ENCODE peak calls at places on chromosome 10, in seven cellular contexts. One of them, this sample, is unnamed.

GRCh38 chr10:16789266-16789665 is 28.0 kb downstream of the RSU1 start:
- DNase-seq in glutamatergic neuron: no peak
- DNase-seq in choroid plexus epithelial cell: no peak
- DNase-seq in A549: no peak
- DNase-seq in CD8-positive, alpha-beta T cell: no peak
- DNase-seq in PC-3: no peak
- DNase-seq in GM23338: no peak
- DNase-seq in this sample: no peak

GRCh38 chr10:11245510-11245909 is 227.8 kb downstream of the CELF2 start:
- DNase-seq in glutamatergic neuron: no peak
- DNase-seq in choroid plexus epithelial cell: no peak
- DNase-seq in A549: no peak
- DNase-seq in CD8-positive, alpha-beta T cell: no peak
- DNase-seq in PC-3: no peak
- DNase-seq in GM23338: no peak
- DNase-seq in this sample: no peak

GRCh38 chr10:28241766-28242399 is 61.0 kb downstream of the MPP7 start:
- DNase-seq in glutamatergic neuron: peak
- DNase-seq in choroid plexus epithelial cell: peak
- DNase-seq in A549: peak
- DNase-seq in CD8-positive, alpha-beta T cell: no peak
- DNase-seq in PC-3: peak
- DNase-seq in GM23338: peak
- DNase-seq in this sample: no peak

GRCh38 chr10:117007080-117007479 is 2.1 kb upstream of the SHTN1 start:
- DNase-seq in glutamatergic neuron: no peak
- DNase-seq in choroid plexus epithelial cell: peak
- DNase-seq in A549: peak
- DNase-seq in CD8-positive, alpha-beta T cell: no peak
- DNase-seq in PC-3: peak
- DNase-seq in GM23338: no peak
- DNase-seq in this sample: no peak

GRCh38 chr10:60606343-60607080 is 171.8 kb upstream of the CDK1 start:
- DNase-seq in glutamatergic neuron: no peak
- DNase-seq in choroid plexus epithelial cell: peak
- DNase-seq in A549: no peak
- DNase-seq in CD8-positive, alpha-beta T cell: no peak
- DNase-seq in PC-3: no peak
- DNase-seq in GM23338: no peak
- DNase-seq in this sample: no peak

GRCh38 chr10:70575486-70575873 is 27.1 kb downstream of the PRF1 start:
- DNase-seq in glutamatergic neuron: no peak
- DNase-seq in choroid plexus epithelial cell: peak
- DNase-seq in A549: no peak
- DNase-seq in CD8-positive, alpha-beta T cell: no peak
- DNase-seq in PC-3: no peak
- DNase-seq in GM23338: no peak
- DNase-seq in this sample: no peak

GRCh38 chr10:6399241-6399701 is 180.8 kb downstream of the PRKCQ start:
- DNase-seq in glutamatergic neuron: no peak
- DNase-seq in choroid plexus epithelial cell: peak
- DNase-seq in A549: peak
- DNase-seq in CD8-positive, alpha-beta T cell: no peak
- DNase-seq in PC-3: no peak
- DNase-seq in GM23338: no peak
- DNase-seq in this sample: no peak

GRCh38 chr10:73644015-73644743 is 2.9 kb upstream of the MYOZ1 start:
- DNase-seq in glutamatergic neuron: peak
- DNase-seq in choroid plexus epithelial cell: peak
- DNase-seq in A549: peak
- DNase-seq in CD8-positive, alpha-beta T cell: peak
- DNase-seq in PC-3: peak
- DNase-seq in GM23338: peak
- DNase-seq in this sample: no peak

GRCh38 chr10:66746711-66747110 is 179.1 kb upstream of the LRRTM3 start:
- DNase-seq in glutamatergic neuron: no peak
- DNase-seq in choroid plexus epithelial cell: no peak
- DNase-seq in A549: no peak
- DNase-seq in CD8-positive, alpha-beta T cell: no peak
- DNase-seq in PC-3: peak
- DNase-seq in GM23338: no peak
- DNase-seq in this sample: no peak

GRCh38 chr10:112955736-112956421 is 5.8 kb downstream of the TCF7L2 start:
- DNase-seq in glutamatergic neuron: no peak
- DNase-seq in choroid plexus epithelial cell: peak
- DNase-seq in A549: peak
- DNase-seq in CD8-positive, alpha-beta T cell: no peak
- DNase-seq in PC-3: peak
- DNase-seq in GM23338: no peak
- DNase-seq in this sample: no peak

GRCh38 chr10:81953420-81953819 is 78.4 kb downstream of the NRG3 start:
- DNase-seq in glutamatergic neuron: no peak
- DNase-seq in choroid plexus epithelial cell: peak
- DNase-seq in A549: no peak
- DNase-seq in CD8-positive, alpha-beta T cell: no peak
- DNase-seq in PC-3: no peak
- DNase-seq in GM23338: no peak
- DNase-seq in this sample: no peak

GRCh38 chr10:111705026-111705425 is 478.5 kb downstream of the GPAM start:
- DNase-seq in glutamatergic neuron: no peak
- DNase-seq in choroid plexus epithelial cell: peak
- DNase-seq in A549: no peak
- DNase-seq in CD8-positive, alpha-beta T cell: no peak
- DNase-seq in PC-3: no peak
- DNase-seq in GM23338: no peak
- DNase-seq in this sample: no peak

GRCh38 chr10:126252884-126253612 is 135.2 kb downstream of the ADAM12 start:
- DNase-seq in glutamatergic neuron: no peak
- DNase-seq in choroid plexus epithelial cell: peak
- DNase-seq in A549: peak
- DNase-seq in CD8-positive, alpha-beta T cell: no peak
- DNase-seq in PC-3: peak
- DNase-seq in GM23338: no peak
- DNase-seq in this sample: no peak

GRCh38 chr10:72106154-72106849 is 18.0 kb upstream of the SPOCK2 start:
- DNase-seq in glutamatergic neuron: no peak
- DNase-seq in choroid plexus epithelial cell: no peak
- DNase-seq in A549: no peak
- DNase-seq in CD8-positive, alpha-beta T cell: no peak
- DNase-seq in PC-3: no peak
- DNase-seq in GM23338: no peak
- DNase-seq in this sample: no peak

GRCh38 chr10:22491931-22492615 is 146.8 kb downstream of the SPAG6 start:
- DNase-seq in glutamatergic neuron: no peak
- DNase-seq in choroid plexus epithelial cell: no peak
- DNase-seq in A549: no peak
- DNase-seq in CD8-positive, alpha-beta T cell: peak
- DNase-seq in PC-3: no peak
- DNase-seq in GM23338: no peak
- DNase-seq in this sample: no peak

GRCh38 chr10:62442894-62443674 is 68.9 kb downstream of the ZNF365 start:
- DNase-seq in glutamatergic neuron: no peak
- DNase-seq in choroid plexus epithelial cell: no peak
- DNase-seq in A549: no peak
- DNase-seq in CD8-positive, alpha-beta T cell: no peak
- DNase-seq in PC-3: no peak
- DNase-seq in GM23338: no peak
- DNase-seq in this sample: no peak

GRCh38 chr10:12389154-12389734 is 39.9 kb downstream of the CAMK1D start:
- DNase-seq in glutamatergic neuron: no peak
- DNase-seq in choroid plexus epithelial cell: no peak
- DNase-seq in A549: no peak
- DNase-seq in CD8-positive, alpha-beta T cell: peak
- DNase-seq in PC-3: no peak
- DNase-seq in GM23338: no peak
- DNase-seq in this sample: no peak

GRCh38 chr10:103870503-103870902 is 15.1 kb upstream of the SH3PXD2A start:
- DNase-seq in glutamatergic neuron: no peak
- DNase-seq in choroid plexus epithelial cell: peak
- DNase-seq in A549: no peak
- DNase-seq in CD8-positive, alpha-beta T cell: no peak
- DNase-seq in PC-3: peak
- DNase-seq in GM23338: peak
- DNase-seq in this sample: no peak

GRCh38 chr10:122954731-122955050 is 664 bp upstream of the C10orf88 start:
- DNase-seq in glutamatergic neuron: no peak
- DNase-seq in choroid plexus epithelial cell: no peak
- DNase-seq in A549: no peak
- DNase-seq in CD8-positive, alpha-beta T cell: no peak
- DNase-seq in PC-3: no peak
- DNase-seq in GM23338: no peak
- DNase-seq in this sample: no peak

GRCh38 chr10:61215276-61215675 is 237.9 kb downstream of the TMEM26 start:
- DNase-seq in glutamatergic neuron: no peak
- DNase-seq in choroid plexus epithelial cell: peak
- DNase-seq in A549: no peak
- DNase-seq in CD8-positive, alpha-beta T cell: no peak
- DNase-seq in PC-3: peak
- DNase-seq in GM23338: peak
- DNase-seq in this sample: no peak

DNA sequence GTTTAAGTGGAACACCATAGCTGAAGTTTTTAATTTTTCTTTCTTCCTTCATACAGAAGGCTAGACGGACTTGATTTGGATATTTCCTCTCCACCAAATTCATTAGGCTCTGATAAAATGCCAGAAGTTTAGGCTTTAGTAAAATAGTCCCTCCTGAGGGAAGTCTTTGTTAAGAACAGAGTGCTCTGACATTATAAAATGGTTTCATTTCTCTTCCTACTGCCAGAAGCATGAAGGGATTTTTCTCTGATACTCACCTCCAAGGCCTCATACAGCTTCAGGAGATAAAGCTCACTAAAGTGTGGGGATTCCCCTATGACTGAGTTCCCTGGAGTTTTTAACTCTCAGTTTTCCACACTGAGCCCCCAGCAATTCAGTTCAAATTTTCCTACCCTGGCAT is 1489.6 kb downstream of the REEP3 start:
- DNase-seq in glutamatergic neuron: no peak
- DNase-seq in choroid plexus epithelial cell: no peak
- DNase-seq in A549: no peak
- DNase-seq in CD8-positive, alpha-beta T cell: no peak
- DNase-seq in PC-3: no peak
- DNase-seq in GM23338: no peak
- DNase-seq in this sample: no peak
- TF ChIP-seq CTCF in glutamatergic neuron: no peak
- TF ChIP-seq CTCF in choroid plexus epithelial cell: no peak
- TF ChIP-seq CTCF in A549: no peak
- TF ChIP-seq CTCF in CD8-positive, alpha-beta T cell: no peak
- TF ChIP-seq CTCF in PC-3: no peak
- TF ChIP-seq CTCF in GM23338: no peak
- TF ChIP-seq CTCF in this sample: no peak

DNA sequence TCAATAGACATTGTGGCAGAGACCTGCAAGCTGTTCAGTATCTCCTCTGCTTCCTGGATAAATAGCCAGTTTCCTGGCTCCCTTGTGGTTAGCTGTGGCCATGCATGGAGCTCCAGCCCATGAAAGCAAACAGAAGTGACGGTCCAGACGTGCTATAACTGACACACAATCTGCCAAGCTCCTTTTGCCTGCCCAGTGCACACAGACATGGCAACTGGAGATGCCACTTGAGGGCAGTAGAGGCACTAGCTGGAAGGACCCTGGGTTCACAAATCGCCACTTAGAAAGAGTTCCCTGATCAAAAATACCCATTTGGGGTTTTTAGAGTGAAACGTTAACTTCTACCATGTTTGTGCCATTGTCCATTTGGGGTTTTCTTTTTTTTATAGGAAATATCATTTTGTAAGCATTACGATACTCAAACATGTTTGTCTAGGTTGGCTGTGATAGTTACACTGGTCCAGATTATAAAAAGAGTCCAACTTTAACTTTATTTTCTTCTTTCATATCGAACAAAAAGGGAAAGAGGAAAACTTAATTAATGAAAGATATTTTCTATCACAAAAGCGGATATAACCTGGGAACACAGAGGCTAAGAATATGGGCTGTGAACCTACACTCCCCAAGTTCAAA is 31.3 kb downstream of the KIN start:
- DNase-seq in glutamatergic neuron: peak
- DNase-seq in choroid plexus epithelial cell: peak
- DNase-seq in A549: peak
- DNase-seq in CD8-positive, alpha-beta T cell: no peak
- DNase-seq in PC-3: peak
- DNase-seq in GM23338: peak
- DNase-seq in this sample: no peak
- TF ChIP-seq CTCF in glutamatergic neuron: no peak
- TF ChIP-seq CTCF in choroid plexus epithelial cell: peak
- TF ChIP-seq CTCF in A549: peak
- TF ChIP-seq CTCF in CD8-positive, alpha-beta T cell: no peak
- TF ChIP-seq CTCF in PC-3: peak
- TF ChIP-seq CTCF in GM23338: peak
- TF ChIP-seq CTCF in this sample: no peak

DNA sequence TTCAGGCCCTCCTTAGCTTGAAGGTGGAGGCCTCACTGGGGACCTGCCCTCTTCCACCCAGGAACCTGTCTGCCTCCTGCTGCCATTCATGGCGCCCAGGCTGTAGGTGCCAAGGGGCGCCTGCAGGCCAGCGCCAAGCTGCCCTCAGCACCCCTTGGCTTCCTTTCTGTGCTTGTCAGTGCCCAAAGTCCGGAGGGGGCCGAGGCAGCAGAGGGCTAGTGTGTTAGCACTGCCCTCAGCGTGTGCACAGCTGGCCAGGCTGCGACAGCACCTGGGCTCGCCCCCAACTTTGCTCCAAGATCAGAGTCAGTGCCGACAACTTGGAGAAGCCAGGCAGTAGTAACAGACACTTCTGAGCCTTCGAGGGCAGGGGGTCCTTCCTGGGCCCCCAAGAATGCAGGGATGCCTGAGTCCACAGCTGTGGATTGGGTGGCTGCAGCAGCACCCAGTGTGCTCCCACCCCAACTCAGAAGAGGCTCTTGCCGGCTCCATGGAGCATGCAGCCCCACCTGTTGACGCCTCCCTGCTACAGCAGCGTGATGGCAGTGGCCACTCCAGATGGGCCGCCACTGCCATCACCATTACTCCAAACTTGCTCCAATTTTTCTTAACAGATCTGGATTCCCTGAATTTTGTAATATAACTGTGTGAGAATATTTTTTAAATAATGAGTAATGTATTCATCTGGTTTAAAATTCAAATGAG is 41.7 kb downstream of the CACUL1 start:
- DNase-seq in glutamatergic neuron: peak
- DNase-seq in choroid plexus epithelial cell: no peak
- DNase-seq in A549: no peak
- DNase-seq in CD8-positive, alpha-beta T cell: no peak
- DNase-seq in PC-3: no peak
- DNase-seq in GM23338: peak
- DNase-seq in this sample: no peak
- TF ChIP-seq CTCF in glutamatergic neuron: no peak
- TF ChIP-seq CTCF in choroid plexus epithelial cell: peak
- TF ChIP-seq CTCF in A549: no peak
- TF ChIP-seq CTCF in CD8-positive, alpha-beta T cell: no peak
- TF ChIP-seq CTCF in PC-3: peak
- TF ChIP-seq CTCF in GM23338: peak
- TF ChIP-seq CTCF in this sample: no peak

DNA sequence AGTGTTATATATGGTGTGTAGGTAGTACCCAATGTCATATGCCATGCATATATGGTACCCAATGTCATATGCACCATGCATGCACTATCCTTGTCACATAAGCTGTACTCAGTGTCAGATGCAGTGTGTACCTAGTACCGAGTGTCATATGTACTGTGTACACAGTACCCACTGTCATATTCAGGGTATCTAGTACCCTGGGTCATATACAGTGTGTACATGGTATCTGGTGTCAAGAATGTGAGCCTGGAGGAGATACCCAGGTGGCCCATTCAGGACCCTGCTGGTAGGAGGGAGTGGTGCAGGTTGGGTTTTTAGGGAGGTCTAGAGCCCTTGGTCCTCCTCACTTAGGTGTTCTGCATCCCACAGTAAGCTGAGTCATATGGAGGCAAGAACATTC is 1.8 kb downstream of the ZMYND11 start:
- DNase-seq in glutamatergic neuron: peak
- DNase-seq in choroid plexus epithelial cell: peak
- DNase-seq in A549: peak
- DNase-seq in CD8-positive, alpha-beta T cell: no peak
- DNase-seq in PC-3: peak
- DNase-seq in GM23338: peak
- DNase-seq in this sample: no peak
- TF ChIP-seq CTCF in glutamatergic neuron: peak
- TF ChIP-seq CTCF in choroid plexus epithelial cell: peak
- TF ChIP-seq CTCF in A549: no peak
- TF ChIP-seq CTCF in CD8-positive, alpha-beta T cell: peak
- TF ChIP-seq CTCF in PC-3: peak
- TF ChIP-seq CTCF in GM23338: peak
- TF ChIP-seq CTCF in this sample: no peak

This sample was measured in omental fat pad.